ENCODE peak calls at places on chromosomes 5 and 9, in five cellular contexts. E is SK-N-SH, L is K562, F is H1, R is HepG2. T is an unnamed sample. For H3K27me3, the result is how much of the 10 kb centered on the place peaks cover.

GRCh38 chr5:25427233-25427632 is 782.5 kb upstream of the CDH10 start:
- DNase-seq in E (no peak), L (no peak), F (no peak), R (no peak), T (no peak)

GRCh38 chr9:137075275-137075775 is 2.0 kb upstream of the UAP1L1 start:
- DNase-seq in E (no peak), L (no peak), F (no peak), R (no peak), T (no peak)

GRCh38 chr5:160030631-160031377 is 21.9 kb downstream of the TTC1 start:
- DNase-seq in E (peak), L (no peak), F (no peak), R (no peak), T (no peak)

GRCh38 chr9:75148551-75148950 is 60.2 kb downstream of the OSTF1 start:
- DNase-seq in E (no peak), L (no peak), F (no peak), R (no peak), T (peak)

GRCh38 chr9:114434878-114435311 is 47.1 kb upstream of the AKNA start:
- DNase-seq in E (peak), L (peak), F (no peak), R (peak), T (peak)

GRCh38 chr9:4344946-4345345 is 45.1 kb upstream of the GLIS3 start:
- DNase-seq in E (no peak), L (no peak), F (no peak), R (no peak), T (no peak)

GRCh38 chr5:159135896-159136531 is 36.3 kb upstream of the EBF1 start:
- DNase-seq in E (no peak), L (no peak), F (no peak), R (no peak), T (no peak)

GRCh38 chr5:175649967-175650366 is 7.9 kb upstream of the HRH2 start:
- DNase-seq in E (no peak), L (no peak), F (no peak), R (no peak), T (no peak)

GRCh38 chr5:77398896-77399295 is 93.2 kb downstream of the WDR41 start:
- DNase-seq in E (no peak), L (no peak), F (no peak), R (no peak), T (no peak)

GRCh38 chr5:177604116-177604521 is 4.2 kb downstream of the B4GALT7 start:
- DNase-seq in E (no peak), L (no peak), F (no peak), R (no peak), T (no peak)

DNA sequence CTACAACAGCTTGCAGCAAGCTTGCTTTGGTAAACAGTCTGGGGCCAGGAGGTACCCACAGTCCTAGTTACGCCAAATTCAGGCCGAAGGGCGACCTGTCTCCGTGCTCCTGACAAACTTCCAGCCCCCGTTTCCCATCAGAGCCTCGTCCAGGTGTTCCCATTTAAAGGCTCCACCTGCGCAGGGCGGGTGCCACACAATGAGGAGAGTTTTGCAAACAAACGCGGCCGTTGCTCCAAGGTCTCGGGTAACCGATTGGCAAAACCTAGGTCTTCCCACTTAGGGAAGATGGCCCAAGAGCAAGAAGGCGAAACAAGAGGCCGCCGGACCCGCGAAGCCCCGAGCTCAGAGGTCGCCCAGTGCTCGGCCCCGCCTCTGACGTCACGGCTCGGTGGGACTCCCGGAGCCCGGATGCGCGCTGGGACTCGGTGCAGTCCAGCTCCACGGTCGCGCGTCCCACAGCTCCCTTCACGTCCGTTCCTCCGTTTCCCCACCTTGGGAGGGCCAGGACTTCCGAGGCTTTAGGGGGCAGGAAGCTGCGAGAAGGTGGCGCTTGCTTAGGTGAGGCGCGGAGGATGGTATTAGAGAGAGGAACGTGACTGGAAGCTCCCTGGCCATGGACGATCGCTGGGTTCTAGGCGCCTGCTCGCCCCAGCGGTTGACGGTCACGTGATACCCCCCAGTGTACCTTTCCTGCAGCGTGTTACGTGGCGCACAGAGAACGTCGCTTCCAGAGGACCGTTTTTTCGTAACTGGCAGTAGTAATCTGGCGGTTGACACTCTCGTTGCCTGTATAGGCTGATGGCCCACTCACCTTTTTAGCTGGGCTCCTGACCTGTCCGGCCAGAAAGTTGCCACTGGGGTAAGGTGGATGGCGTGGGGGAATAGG is 41.8 kb upstream of the KDM4C start:
- DNase-seq in E (peak), L (no peak), F (no peak), R (peak), T (peak)
- TF ChIP-seq GABPA in E (no peak), L (no peak), F (no peak), R (no peak), T (no peak)

DNA sequence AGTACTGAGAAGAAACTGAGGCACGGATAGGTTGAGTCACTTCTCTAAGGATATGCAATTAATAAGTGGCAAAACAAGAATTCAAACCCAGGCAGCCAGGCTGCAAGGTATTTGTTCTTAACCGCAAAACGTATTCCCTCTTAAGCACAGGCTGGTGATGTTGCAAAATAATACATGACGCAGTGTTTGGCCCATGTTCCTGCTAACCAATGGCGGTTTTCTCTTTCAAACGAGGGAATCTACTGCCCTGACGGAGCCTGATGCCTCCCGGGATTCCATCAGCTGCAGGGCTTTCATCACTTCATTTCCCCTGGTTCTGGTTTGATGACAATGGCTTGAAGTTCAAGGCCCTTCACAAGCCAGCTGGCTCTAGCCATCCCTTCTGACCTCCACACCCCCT is 154.8 kb downstream of the SLIT3 start:
- DNase-seq in E (no peak), L (no peak), F (no peak), R (no peak), T (no peak)
- H3K27me3 ChIP-seq in E (under half), L (under half), F (under half), R (under half), T (under half)

GRCh38 chr9:2557693-2558092 is 63.9 kb upstream of the VLDLR start:
- DNase-seq in E (no peak), L (no peak), F (no peak), R (no peak), T (no peak)

GRCh38 chr9:2560175-2560574 is 61.4 kb upstream of the VLDLR start:
- DNase-seq in E (no peak), L (no peak), F (no peak), R (no peak), T (no peak)

DNA sequence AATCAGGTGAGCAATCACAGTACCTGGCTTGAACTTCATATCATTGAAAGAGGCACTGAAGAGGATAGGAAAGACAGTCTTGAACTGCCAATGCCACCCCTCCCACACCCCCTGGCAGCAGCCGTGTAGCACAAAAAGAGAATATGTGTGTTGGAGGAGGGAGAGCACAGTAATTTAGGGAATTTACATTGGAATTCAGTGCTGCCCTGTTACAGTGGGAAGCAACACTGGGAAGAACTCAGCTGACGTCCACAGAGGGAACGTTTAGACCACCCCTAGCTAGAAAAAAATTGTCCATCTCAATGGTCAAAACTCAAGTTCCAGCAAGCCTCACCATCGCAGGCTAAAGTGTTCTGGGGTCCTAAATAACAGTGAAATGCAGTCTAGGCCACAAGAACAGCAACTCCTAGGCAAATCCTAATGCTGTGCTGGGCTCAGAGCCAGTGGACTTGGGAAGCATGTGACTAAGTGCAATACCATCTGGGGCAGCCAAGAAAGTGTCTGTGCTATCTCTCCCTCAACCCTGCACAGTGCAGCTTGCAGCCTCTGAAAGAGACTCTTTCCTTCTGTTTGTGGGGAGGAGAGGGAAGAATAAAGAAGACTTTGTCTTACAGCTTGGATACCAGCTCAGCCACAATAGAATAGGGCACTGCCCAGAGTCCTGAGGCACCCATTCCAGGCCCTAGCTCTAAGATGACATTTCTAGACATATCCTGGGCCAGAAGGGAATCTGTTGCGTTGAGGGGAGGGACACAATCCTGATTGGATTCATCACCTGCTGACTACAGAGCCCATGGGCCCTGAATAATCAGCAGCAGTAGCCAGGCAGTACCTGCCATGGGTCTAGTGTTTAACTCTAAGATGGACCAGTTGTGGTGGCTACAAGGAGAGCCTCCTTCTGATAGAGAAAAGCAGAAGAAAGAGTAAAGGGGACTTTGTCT is 62.1 kb upstream of the VLDLR start:
- DNase-seq in E (peak), L (no peak), F (no peak), R (no peak), T (no peak)
- H3K27ac ChIP-seq in E (peak), L (no peak), F (no peak), R (no peak), T (no peak)

DNA sequence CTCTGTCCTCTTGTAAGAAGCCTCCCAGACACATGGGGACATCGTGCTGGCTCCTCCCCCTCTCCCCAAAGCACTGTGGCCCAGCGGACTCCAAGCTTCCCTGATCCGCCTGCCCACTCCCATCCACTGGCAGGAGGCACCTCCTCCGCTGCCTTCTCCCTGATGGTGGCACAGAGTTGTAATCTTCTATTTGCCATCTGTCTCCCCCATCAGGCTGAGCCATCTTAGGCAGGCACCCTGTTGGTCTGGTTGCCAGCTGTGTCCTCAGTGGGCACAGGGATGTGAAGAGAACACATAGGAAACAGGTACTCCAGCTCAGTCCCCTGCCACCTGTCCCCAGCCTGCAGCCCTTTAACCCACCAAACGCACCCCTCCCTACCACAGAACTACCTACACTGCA is 5.4 kb upstream of the ZDHHC12 start:
- DNase-seq in E (peak), L (no peak), F (no peak), R (no peak), T (no peak)
- TF ChIP-seq GABPA in E (no peak), L (no peak), F (no peak), R (no peak), T (no peak)

DNA sequence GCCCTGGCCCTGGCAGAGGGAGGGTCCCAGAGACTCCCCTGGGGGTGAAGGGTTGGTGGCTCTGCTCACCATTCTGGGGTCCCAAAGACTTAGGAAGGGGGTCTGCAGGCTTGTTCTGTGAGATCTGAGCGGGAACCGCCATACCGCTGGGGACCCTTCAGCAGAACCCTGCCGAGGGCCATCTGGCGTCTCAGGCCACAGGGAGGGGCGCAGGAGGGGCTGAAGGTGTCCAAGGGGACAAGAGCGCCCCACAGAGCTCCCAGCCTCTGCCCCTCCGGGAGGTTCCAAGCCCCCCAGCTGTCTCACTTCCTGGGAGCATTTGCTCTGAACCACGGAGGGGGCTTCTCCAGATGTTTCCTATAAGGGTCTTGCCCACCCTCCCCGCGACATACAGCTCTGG is 4.8 kb downstream of the FIBCD1 start:
- DNase-seq in E (no peak), L (no peak), F (no peak), R (no peak), T (no peak)
- H3K27me3 ChIP-seq in E (under half), L (half or more), F (under half), R (half or more), T (under half)